ENCODE peak calls at places on chromosomes 16 and 17, in seven cellular contexts. Y, O, W, X, H, R and F are unnamed samples.

GRCh38 chr16:1030381-1030901 is 42.1 kb upstream of the SSTR5 start:
- DNase-seq in R (no peak), W (no peak), H (no peak), X (no peak), Y (no peak), O (no peak), F (no peak)

GRCh38 chr16:70646260-70647241 is at the start of gene IL34:
- DNase-seq in O (no peak), R (no peak), H (peak), Y (no peak), X (no peak), W (no peak), F (no peak)

GRCh38 chr16:52869243-52869642 is 183.5 kb downstream of the CHD9NB start:
- DNase-seq in Y (no peak), W (no peak), H (no peak), O (no peak), X (no peak), R (no peak), F (no peak)

GRCh38 chr16:74950511-74950910 is 34.4 kb downstream of the WDR59 start:
- DNase-seq in O (no peak), H (no peak), R (no peak), W (no peak), X (no peak), Y (no peak), F (no peak)

GRCh38 chr17:34351041-34351575 is 5.2 kb upstream of the CCL13 start:
- DNase-seq in W (no peak), Y (no peak), X (no peak), H (no peak), R (no peak), O (no peak), F (no peak)

GRCh38 chr17:68097161-68097805 is 61.7 kb downstream of the KPNA2 start:
- DNase-seq in W (no peak), R (no peak), X (no peak), Y (no peak), O (no peak), H (no peak), F (no peak)

GRCh38 chr17:43784068-43784467 is 3.8 kb downstream of the CFAP97D1 start:
- DNase-seq in O (no peak), R (no peak), H (no peak), W (no peak), X (no peak), Y (no peak), F (no peak)

GRCh38 chr17:46742539-46743270 is 75.8 kb downstream of the WNT3 start:
- DNase-seq in H (no peak), X (no peak), W (peak), O (no peak), Y (peak), R (no peak), F (no peak)

GRCh38 chr17:43549496-43549895 is 3.4 kb upstream of the ETV4 start:
- DNase-seq in H (no peak), X (no peak), O (no peak), Y (no peak), W (no peak), R (no peak), F (no peak)

GRCh38 chr17:50055426-50056216 is at the start of gene ITGA3:
- DNase-seq in X (peak), W (no peak), Y (no peak), R (peak), H (peak), O (peak), F (peak)

GRCh38 chr16:3791701-3792100 is 74.4 kb upstream of the TRAP1 start:
- DNase-seq in H (no peak), Y (no peak), R (no peak), X (no peak), W (no peak), O (no peak), F (no peak)

GRCh38 chr17:28983286-28984240 is 22.3 kb downstream of the SEZ6 start:
- DNase-seq in R (no peak), X (no peak), Y (no peak), W (no peak), H (no peak), O (no peak), F (no peak)

GRCh38 chr17:78316867-78317816 is 42.7 kb downstream of the SOCS3 start:
- DNase-seq in Y (no peak), O (no peak), W (no peak), X (peak), H (peak), R (peak), F (no peak)

GRCh38 chr17:58702708-58703107 is 10.3 kb downstream of the RAD51C start:
- DNase-seq in Y (no peak), X (no peak), W (no peak), H (no peak), R (no peak), O (no peak), F (no peak)

GRCh38 chr16:30741461-30741914 is 6.7 kb upstream of the PHKG2 start:
- DNase-seq in W (peak), Y (no peak), R (no peak), X (peak), H (no peak), O (peak), F (peak)

GRCh38 chr16:27759947-27760844 is 210.3 kb downstream of the KATNIP start:
- DNase-seq in X (no peak), Y (peak), H (no peak), W (no peak), O (no peak), R (no peak), F (no peak)